ENCODE peak calls at places on chromosomes 3 and 15, in nine cellular contexts. One of them, this sample, is unnamed.

GRCh38 chr3:184255291-184256039 is 5.9 kb downstream of the CAMK2N2 start:
- DNase-seq in psoas muscle: no peak
- DNase-seq in A549: no peak
- DNase-seq in fibroblast of pulmonary artery: no peak
- DNase-seq in sigmoid colon: no peak
- DNase-seq in DND-41: no peak
- DNase-seq in ovary: no peak
- DNase-seq in kidney epithelial cell: no peak
- DNase-seq in tibial nerve: no peak
- DNase-seq in this sample: no peak

GRCh38 chr3:11671648-11672100 is 28.0 kb upstream of the VGLL4 start:
- DNase-seq in psoas muscle: peak
- DNase-seq in A549: peak
- DNase-seq in fibroblast of pulmonary artery: peak
- DNase-seq in sigmoid colon: no peak
- DNase-seq in DND-41: no peak
- DNase-seq in ovary: no peak
- DNase-seq in kidney epithelial cell: no peak
- DNase-seq in tibial nerve: no peak
- DNase-seq in this sample: no peak

GRCh38 chr15:41827880-41828746 is at the start of gene JMJD7:
- DNase-seq in psoas muscle: peak
- DNase-seq in A549: peak
- DNase-seq in fibroblast of pulmonary artery: peak
- DNase-seq in sigmoid colon: peak
- DNase-seq in DND-41: peak
- DNase-seq in ovary: peak
- DNase-seq in kidney epithelial cell: peak
- DNase-seq in tibial nerve: peak
- DNase-seq in this sample: peak

GRCh38 chr15:42427429-42428223 is 63.3 kb downstream of the ZNF106 start:
- DNase-seq in psoas muscle: no peak
- DNase-seq in A549: no peak
- DNase-seq in fibroblast of pulmonary artery: peak
- DNase-seq in sigmoid colon: no peak
- DNase-seq in DND-41: no peak
- DNase-seq in ovary: no peak
- DNase-seq in kidney epithelial cell: no peak
- DNase-seq in tibial nerve: no peak
- DNase-seq in this sample: no peak

GRCh38 chr3:107465064-107465631 is 57.6 kb upstream of the BBX start:
- DNase-seq in psoas muscle: no peak
- DNase-seq in A549: no peak
- DNase-seq in fibroblast of pulmonary artery: no peak
- DNase-seq in sigmoid colon: no peak
- DNase-seq in DND-41: no peak
- DNase-seq in ovary: no peak
- DNase-seq in kidney epithelial cell: no peak
- DNase-seq in tibial nerve: no peak
- DNase-seq in this sample: no peak

GRCh38 chr3:112061152-112061551 is 25.0 kb upstream of the C3orf52 start:
- DNase-seq in psoas muscle: no peak
- DNase-seq in A549: no peak
- DNase-seq in fibroblast of pulmonary artery: peak
- DNase-seq in sigmoid colon: no peak
- DNase-seq in DND-41: no peak
- DNase-seq in ovary: no peak
- DNase-seq in kidney epithelial cell: no peak
- DNase-seq in tibial nerve: no peak
- DNase-seq in this sample: no peak

GRCh38 chr3:74415731-74416130 is 198.7 kb downstream of the CNTN3 start:
- DNase-seq in psoas muscle: no peak
- DNase-seq in A549: no peak
- DNase-seq in fibroblast of pulmonary artery: no peak
- DNase-seq in sigmoid colon: no peak
- DNase-seq in DND-41: no peak
- DNase-seq in ovary: no peak
- DNase-seq in kidney epithelial cell: no peak
- DNase-seq in tibial nerve: no peak
- DNase-seq in this sample: no peak

GRCh38 chr15:57552678-57553334 is 38.9 kb upstream of the MYZAP start:
- DNase-seq in psoas muscle: no peak
- DNase-seq in A549: no peak
- DNase-seq in fibroblast of pulmonary artery: no peak
- DNase-seq in sigmoid colon: no peak
- DNase-seq in DND-41: no peak
- DNase-seq in ovary: no peak
- DNase-seq in kidney epithelial cell: no peak
- DNase-seq in tibial nerve: no peak
- DNase-seq in this sample: no peak

GRCh38 chr3:123521179-123521969 is 63.5 kb downstream of the HACD2 start:
- DNase-seq in psoas muscle: no peak
- DNase-seq in A549: no peak
- DNase-seq in fibroblast of pulmonary artery: peak
- DNase-seq in sigmoid colon: no peak
- DNase-seq in DND-41: no peak
- DNase-seq in ovary: no peak
- DNase-seq in kidney epithelial cell: no peak
- DNase-seq in tibial nerve: no peak
- DNase-seq in this sample: no peak

GRCh38 chr3:32951410-32951811 is at the start of gene CCR4:
- DNase-seq in psoas muscle: no peak
- DNase-seq in A549: no peak
- DNase-seq in fibroblast of pulmonary artery: peak
- DNase-seq in sigmoid colon: no peak
- DNase-seq in DND-41: peak
- DNase-seq in ovary: no peak
- DNase-seq in kidney epithelial cell: no peak
- DNase-seq in tibial nerve: no peak
- DNase-seq in this sample: no peak

GRCh38 chr3:112653209-112653871 is 12.4 kb upstream of the CCDC80 start:
- DNase-seq in psoas muscle: no peak
- DNase-seq in A549: peak
- DNase-seq in fibroblast of pulmonary artery: peak
- DNase-seq in sigmoid colon: peak
- DNase-seq in DND-41: no peak
- DNase-seq in ovary: no peak
- DNase-seq in kidney epithelial cell: no peak
- DNase-seq in tibial nerve: no peak
- DNase-seq in this sample: no peak

GRCh38 chr3:106337116-106337515 is 468.3 kb upstream of the CBLB start:
- DNase-seq in psoas muscle: no peak
- DNase-seq in A549: no peak
- DNase-seq in fibroblast of pulmonary artery: no peak
- DNase-seq in sigmoid colon: no peak
- DNase-seq in DND-41: no peak
- DNase-seq in ovary: no peak
- DNase-seq in kidney epithelial cell: no peak
- DNase-seq in tibial nerve: no peak
- DNase-seq in this sample: no peak

GRCh38 chr3:151308089-151308488 is 8.5 kb downstream of the GPR87 start:
- DNase-seq in psoas muscle: no peak
- DNase-seq in A549: no peak
- DNase-seq in fibroblast of pulmonary artery: no peak
- DNase-seq in sigmoid colon: no peak
- DNase-seq in DND-41: no peak
- DNase-seq in ovary: no peak
- DNase-seq in kidney epithelial cell: no peak
- DNase-seq in tibial nerve: no peak
- DNase-seq in this sample: no peak

GRCh38 chr3:148379763-148380162 is 317.9 kb upstream of the AGTR1 start:
- DNase-seq in psoas muscle: no peak
- DNase-seq in A549: peak
- DNase-seq in fibroblast of pulmonary artery: peak
- DNase-seq in sigmoid colon: no peak
- DNase-seq in DND-41: no peak
- DNase-seq in ovary: no peak
- DNase-seq in kidney epithelial cell: peak
- DNase-seq in tibial nerve: no peak
- DNase-seq in this sample: peak
- TF ChIP-seq CTCF in psoas muscle: peak
- TF ChIP-seq CTCF in A549: peak
- TF ChIP-seq CTCF in fibroblast of pulmonary artery: peak
- TF ChIP-seq CTCF in sigmoid colon: peak
- TF ChIP-seq CTCF in DND-41: peak
- TF ChIP-seq CTCF in ovary: peak
- TF ChIP-seq CTCF in kidney epithelial cell: peak
- TF ChIP-seq CTCF in tibial nerve: peak
- TF ChIP-seq CTCF in this sample: peak

GRCh38 chr3:50672656-50673055 is 2.1 kb upstream of the DOCK3 start:
- DNase-seq in psoas muscle: no peak
- DNase-seq in A549: no peak
- DNase-seq in fibroblast of pulmonary artery: no peak
- DNase-seq in sigmoid colon: no peak
- DNase-seq in DND-41: no peak
- DNase-seq in ovary: no peak
- DNase-seq in kidney epithelial cell: no peak
- DNase-seq in tibial nerve: no peak
- DNase-seq in this sample: no peak
- H3K4me3 ChIP-seq in psoas muscle: no peak
- H3K4me3 ChIP-seq in A549: no peak
- H3K4me3 ChIP-seq in fibroblast of pulmonary artery: no peak
- H3K4me3 ChIP-seq in sigmoid colon: no peak
- H3K4me3 ChIP-seq in DND-41: no peak
- H3K4me3 ChIP-seq in ovary: no peak
- H3K4me3 ChIP-seq in kidney epithelial cell: no peak
- H3K4me3 ChIP-seq in tibial nerve: no peak
- H3K4me3 ChIP-seq in this sample: no peak

GRCh38 chr15:61828008-61828407 is 232.2 kb downstream of the VPS13C start:
- DNase-seq in psoas muscle: no peak
- DNase-seq in A549: peak
- DNase-seq in fibroblast of pulmonary artery: no peak
- DNase-seq in sigmoid colon: no peak
- DNase-seq in DND-41: no peak
- DNase-seq in ovary: no peak
- DNase-seq in kidney epithelial cell: no peak
- DNase-seq in tibial nerve: no peak
- DNase-seq in this sample: no peak
- TF ChIP-seq CTCF in psoas muscle: no peak
- TF ChIP-seq CTCF in A549: peak
- TF ChIP-seq CTCF in fibroblast of pulmonary artery: no peak
- TF ChIP-seq CTCF in sigmoid colon: no peak
- TF ChIP-seq CTCF in DND-41: no peak
- TF ChIP-seq CTCF in ovary: no peak
- TF ChIP-seq CTCF in kidney epithelial cell: peak
- TF ChIP-seq CTCF in tibial nerve: no peak
- TF ChIP-seq CTCF in this sample: no peak

GRCh38 chr15:78934063-78935023 is 10.5 kb downstream of the CTSH start:
- DNase-seq in psoas muscle: no peak
- DNase-seq in A549: no peak
- DNase-seq in fibroblast of pulmonary artery: peak
- DNase-seq in sigmoid colon: no peak
- DNase-seq in DND-41: no peak
- DNase-seq in ovary: peak
- DNase-seq in kidney epithelial cell: no peak
- DNase-seq in tibial nerve: no peak
- DNase-seq in this sample: peak

GRCh38 chr15:78933187-78934062 is 11.4 kb downstream of the CTSH start:
- DNase-seq in psoas muscle: no peak
- DNase-seq in A549: no peak
- DNase-seq in fibroblast of pulmonary artery: no peak
- DNase-seq in sigmoid colon: no peak
- DNase-seq in DND-41: no peak
- DNase-seq in ovary: no peak
- DNase-seq in kidney epithelial cell: no peak
- DNase-seq in tibial nerve: no peak
- DNase-seq in this sample: no peak

GRCh38 chr15:78938608-78939488 is 6.0 kb downstream of the CTSH start:
- DNase-seq in psoas muscle: no peak
- DNase-seq in A549: no peak
- DNase-seq in fibroblast of pulmonary artery: no peak
- DNase-seq in sigmoid colon: no peak
- DNase-seq in DND-41: no peak
- DNase-seq in ovary: no peak
- DNase-seq in kidney epithelial cell: no peak
- DNase-seq in tibial nerve: no peak
- DNase-seq in this sample: no peak

GRCh38 chr15:78932216-78932808 is 12.5 kb downstream of the CTSH start:
- DNase-seq in psoas muscle: no peak
- DNase-seq in A549: no peak
- DNase-seq in fibroblast of pulmonary artery: no peak
- DNase-seq in sigmoid colon: no peak
- DNase-seq in DND-41: no peak
- DNase-seq in ovary: no peak
- DNase-seq in kidney epithelial cell: no peak
- DNase-seq in tibial nerve: no peak
- DNase-seq in this sample: no peak

DNA sequence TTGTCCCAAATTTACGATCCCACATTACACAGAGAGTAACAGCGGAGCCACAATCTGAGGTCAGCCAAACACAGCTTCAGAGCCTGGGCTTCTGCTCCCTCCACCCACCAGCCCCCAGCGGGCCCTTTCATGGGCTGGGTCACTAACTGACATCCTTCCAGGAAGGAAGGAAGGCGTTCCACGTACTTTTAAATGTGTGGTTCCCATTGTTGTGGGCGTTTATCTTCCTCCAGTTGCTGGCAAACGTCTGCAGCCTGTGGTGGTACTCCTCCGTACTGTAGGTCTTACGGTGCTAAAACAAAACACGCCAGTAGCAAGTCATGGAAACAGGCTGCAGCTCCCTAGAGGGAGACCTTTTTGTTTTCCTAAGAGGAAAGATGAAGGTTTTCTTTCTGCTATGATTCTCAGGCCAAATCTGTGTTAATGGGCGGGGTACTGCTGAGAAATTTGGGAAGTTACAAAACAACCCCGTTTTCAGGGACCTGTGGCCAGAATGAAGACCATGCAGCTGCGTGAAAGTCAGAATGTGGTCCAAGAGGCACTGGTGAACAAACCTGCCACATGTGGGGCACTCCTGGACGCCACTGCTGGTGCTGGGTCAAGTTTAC is 7.6 kb downstream of the CTSH start:
- DNase-seq in psoas muscle: no peak
- DNase-seq in A549: no peak
- DNase-seq in fibroblast of pulmonary artery: peak
- DNase-seq in sigmoid colon: no peak
- DNase-seq in DND-41: peak
- DNase-seq in ovary: peak
- DNase-seq in kidney epithelial cell: no peak
- DNase-seq in tibial nerve: no peak
- DNase-seq in this sample: no peak
- H3K4me3 ChIP-seq in psoas muscle: no peak
- H3K4me3 ChIP-seq in A549: no peak
- H3K4me3 ChIP-seq in fibroblast of pulmonary artery: no peak
- H3K4me3 ChIP-seq in sigmoid colon: no peak
- H3K4me3 ChIP-seq in DND-41: no peak
- H3K4me3 ChIP-seq in ovary: no peak
- H3K4me3 ChIP-seq in kidney epithelial cell: no peak
- H3K4me3 ChIP-seq in tibial nerve: no peak
- H3K4me3 ChIP-seq in this sample: no peak

GRCh38 chr3:72347819-72348319 is 500.4 kb downstream of the SHQ1 start:
- DNase-seq in psoas muscle: peak
- DNase-seq in A549: no peak
- DNase-seq in fibroblast of pulmonary artery: peak
- DNase-seq in sigmoid colon: peak
- DNase-seq in DND-41: peak
- DNase-seq in ovary: no peak
- DNase-seq in kidney epithelial cell: no peak
- DNase-seq in tibial nerve: peak
- DNase-seq in this sample: no peak
- TF ChIP-seq CTCF in psoas muscle: no peak
- TF ChIP-seq CTCF in A549: no peak
- TF ChIP-seq CTCF in fibroblast of pulmonary artery: no peak
- TF ChIP-seq CTCF in sigmoid colon: no peak
- TF ChIP-seq CTCF in DND-41: no peak
- TF ChIP-seq CTCF in ovary: no peak
- TF ChIP-seq CTCF in kidney epithelial cell: no peak
- TF ChIP-seq CTCF in tibial nerve: no peak
- TF ChIP-seq CTCF in this sample: no peak

This sample was measured in LNCaP clone FGC.